ENCODE peak calls at places on chromosomes 7 and 10, in seven cellular contexts. E is OCI-LY7, Z is AG09319, Y is body of pancreas, R is fibroblast of mammary gland, Q is HCT116, A is ascending aorta. J is an unnamed sample.

GRCh38 chr7:44782460-44782859 is 14.0 kb upstream of the PPIA start:
- DNase-seq in E (no peak), Q (no peak), Z (no peak), A (no peak), R (no peak), Y (no peak), J (no peak)

GRCh38 chr7:43198599-43199090 is 86.2 kb downstream of the HECW1 start:
- DNase-seq in Q (no peak), E (no peak), Z (no peak), A (no peak), Y (no peak), R (no peak), J (no peak)

GRCh38 chr7:53119514-53119933 is 84.1 kb downstream of the POM121L12 start:
- DNase-seq in Q (no peak), Z (no peak), R (no peak), A (peak), Y (no peak), E (no peak), J (no peak)

GRCh38 chr10:128456271-128456670 is 330.0 kb upstream of the MKI67 start:
- DNase-seq in Z (no peak), R (no peak), A (peak), Y (no peak), E (no peak), Q (no peak), J (no peak)

GRCh38 chr10:126969310-126969709 is 64.1 kb downstream of the DOCK1 start:
- DNase-seq in A (no peak), Y (peak), Z (no peak), E (no peak), R (no peak), Q (peak), J (no peak)

GRCh38 chr10:26486985-26487850 is 49.1 kb downstream of the APBB1IP start:
- DNase-seq in Q (peak), Z (peak), E (no peak), R (peak), A (peak), Y (peak), J (peak)

GRCh38 chr7:67653856-67654442 is 657.3 kb downstream of the TYW1 start:
- DNase-seq in Y (no peak), Q (no peak), Z (no peak), E (no peak), R (no peak), A (no peak), J (no peak)

GRCh38 chr10:4820804-4821401 is 5.1 kb upstream of the AKR1E2 start:
- DNase-seq in Q (no peak), Z (no peak), E (no peak), A (no peak), Y (peak), R (no peak), J (no peak)

GRCh38 chr10:1739751-1740150 is 2.4 kb upstream of the ADARB2 start:
- DNase-seq in Z (no peak), Q (no peak), R (no peak), A (no peak), E (no peak), Y (no peak), J (no peak)

GRCh38 chr10:60429084-60429849 is 39.6 kb upstream of the ANK3 start:
- DNase-seq in R (peak), E (no peak), A (no peak), Z (no peak), Y (no peak), Q (no peak), J (no peak)

GRCh38 chr7:30254248-30254647 is 30.1 kb upstream of the ZNRF2 start:
- DNase-seq in A (no peak), Q (no peak), Y (no peak), Z (no peak), E (no peak), R (no peak), J (no peak)

GRCh38 chr10:52314007-52314821 is at the start of gene DKK1:
- DNase-seq in R (peak), E (no peak), Y (peak), A (peak), Q (peak), Z (peak), J (peak)

GRCh38 chr7:26065652-26066051 is 86.3 kb upstream of the NFE2L3 start:
- DNase-seq in R (no peak), A (no peak), Z (no peak), Q (no peak), E (no peak), Y (no peak), J (no peak)

GRCh38 chr10:121942749-121943148 is 14.9 kb upstream of the ATE1 start:
- DNase-seq in R (peak), Z (peak), Y (peak), Q (no peak), E (no peak), A (peak), J (peak)

GRCh38 chr7:112383671-112384417 is 66.4 kb upstream of the IFRD1 start:
- DNase-seq in A (no peak), R (peak), E (peak), Y (peak), Z (no peak), Q (no peak), J (no peak)

GRCh38 chr7:108118959-108119358 is 11.2 kb downstream of the LAMB4 start:
- DNase-seq in Z (no peak), Q (no peak), E (no peak), A (no peak), Y (no peak), R (no peak), J (no peak)
- TF ChIP-seq CTCF in Z (no peak), Q (peak), E (no peak), A (no peak), Y (no peak), R (peak), J (peak)

DNA sequence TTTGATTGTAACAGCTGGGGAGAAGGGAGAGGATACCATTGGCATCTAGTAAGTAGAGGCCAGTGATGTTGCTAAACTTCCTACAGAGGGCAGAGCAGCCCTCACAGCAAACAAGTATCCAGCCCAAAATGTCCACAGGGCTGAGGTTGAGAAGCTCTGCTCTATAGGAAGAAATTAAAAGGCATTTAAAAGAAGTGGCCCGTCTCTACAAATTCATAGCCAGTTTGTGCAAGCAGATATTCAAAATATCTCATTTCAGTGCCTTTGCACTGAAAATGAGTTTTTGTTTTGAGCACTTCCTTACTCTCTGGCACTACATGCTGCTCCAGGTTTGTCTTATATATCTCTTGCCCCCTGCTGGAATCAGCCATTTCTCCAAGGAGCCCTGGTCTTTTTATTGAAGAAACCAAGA is 330.0 kb downstream of the BBS9 start:
- DNase-seq in E (peak), Z (peak), A (no peak), Y (no peak), R (peak), Q (peak), J (peak)
- TF ChIP-seq CTCF in E (peak), Z (peak), A (peak), Y (no peak), R (peak), Q (peak), J (peak)

GRCh38 chr7:51950811-51951210 is 634.2 kb upstream of the COBL start:
- DNase-seq in A (no peak), Q (no peak), Y (no peak), Z (no peak), E (no peak), R (no peak), J (no peak)

GRCh38 chr7:51949726-51950644 is 633.4 kb upstream of the COBL start:
- DNase-seq in Y (no peak), A (no peak), Z (no peak), Q (no peak), E (no peak), R (no peak), J (no peak)
- TF ChIP-seq CTCF in Y (no peak), A (no peak), Z (no peak), Q (no peak), E (no peak), R (no peak), J (no peak)

GRCh38 chr10:133196936-133197758 is 32.9 kb upstream of the UTF1 start:
- DNase-seq in R (no peak), E (no peak), Z (no peak), Y (no peak), A (no peak), Q (no peak), J (no peak)
- TF ChIP-seq CTCF in R (no peak), E (no peak), Z (no peak), Y (no peak), A (no peak), Q (no peak), J (no peak)

GRCh38 chr7:100874300-100874576 is 665 bp upstream of the SRRT start:
- DNase-seq in A (no peak), E (no peak), Q (no peak), Y (no peak), Z (no peak), R (no peak), J (no peak)

GRCh38 chr7:100873599-100874299 is 1.2 kb upstream of the SRRT start:
- DNase-seq in Z (no peak), A (no peak), Q (no peak), E (no peak), R (no peak), Y (no peak), J (no peak)

GRCh38 chr7:100875356-100875751 is 451 bp downstream of the SRRT start:
- DNase-seq in Q (no peak), R (no peak), Z (no peak), Y (peak), A (no peak), E (peak), J (no peak)

GRCh38 chr7:100878013-100878412 is 3.1 kb downstream of the SRRT start:
- DNase-seq in Z (no peak), Q (no peak), E (no peak), Y (no peak), R (no peak), A (no peak), J (no peak)

GRCh38 chr7:100874577-100875355 is at the start of gene SRRT:
- DNase-seq in Z (peak), A (peak), Y (peak), E (peak), Q (peak), R (peak), J (peak)
- TF ChIP-seq CTCF in Z (no peak), A (no peak), Y (peak), E (no peak), Q (no peak), R (peak), J (peak)